ENCODE peak calls at places on chromosomes 5 and 9, in eight cellular contexts. O is stimulated activated CD4-positive, alpha-beta T cell treated with anti-CD3 and anti-CD28 coated beads, Interleukin-15, amount 100 ng/mL, for 24 hours; T is naive thymus-derived CD8-positive, alpha-beta T cell; X is stromal cell of bone marrow; V is germinal center; C is SW 1271; I is NCI-H1436; F is effector memory CD4-positive, alpha-beta T cell. U is an unnamed sample.

GRCh38 chr9:75814667-75815066 is 75.8 kb upstream of the PCSK5 start:
- DNase-seq in T (no peak), O (no peak), C (no peak), F (no peak), X (peak; percentile 21), I (no peak), V (no peak), U (no peak)

GRCh38 chr5:141223112-141223783 is at the start of gene PCDHB14:
- DNase-seq in T (no peak), C (peak; percentile 54), F (no peak), I (no peak), O (no peak), X (peak; percentile 17), V (no peak), U (no peak)

GRCh38 chr5:1759378-1759970 is 40.2 kb downstream of the MRPL36 start:
- DNase-seq in T (no peak), I (no peak), O (no peak), V (no peak), F (no peak), C (no peak), X (no peak), U (no peak)

GRCh38 chr9:4020038-4020746 is 279.7 kb downstream of the GLIS3 start:
- DNase-seq in I (no peak), C (no peak), X (no peak), O (no peak), F (no peak), V (no peak), T (no peak), U (no peak)

GRCh38 chr5:177554474-177555111 is at the start of gene FAM193B:
- DNase-seq in O (peak; percentile 98), I (peak; percentile 57), T (peak; percentile 93), X (peak; percentile 78), F (peak; percentile 91), V (peak; percentile 98), C (peak; percentile 91), U (peak; percentile 94)

GRCh38 chr9:85743290-85744128 is 1.8 kb upstream of the AGTPBP1 start:
- DNase-seq in T (no peak), F (no peak), C (no peak), O (no peak), I (no peak), V (no peak), X (peak; percentile 53), U (no peak)

GRCh38 chr5:23268136-23268535 is 239.3 kb upstream of the PRDM9 start:
- DNase-seq in I (no peak), T (no peak), O (no peak), V (no peak), C (no peak), F (no peak), X (no peak), U (no peak)

GRCh38 chr5:117131876-117132275 is 557.3 kb upstream of the SEMA6A start:
- DNase-seq in V (no peak), O (no peak), F (no peak), C (no peak), X (no peak), I (no peak), T (no peak), U (no peak)

GRCh38 chr5:170265527-170265926 is 32.0 kb downstream of the LCP2 start:
- DNase-seq in T (no peak), C (no peak), X (peak; percentile 45), I (no peak), V (no peak), F (no peak), O (no peak), U (no peak)

GRCh38 chr5:68433921-68434879 is 218.6 kb downstream of the PIK3R1 start:
- DNase-seq in C (peak; percentile 91), I (no peak), V (peak; percentile 81), X (peak; percentile 68), F (peak; percentile 92), O (peak; percentile 97), T (peak; percentile 71), U (peak; percentile 46)

GRCh38 chr5:75611324-75612210 is at the start of gene ANKDD1B:
- DNase-seq in V (peak; percentile 13), X (no peak), O (peak; percentile 11), T (no peak), F (no peak), I (no peak), C (no peak), U (no peak)

GRCh38 chr5:35115920-35116319 is 68.2 kb upstream of the AGXT2 start:
- DNase-seq in X (no peak), I (no peak), V (no peak), F (no peak), T (no peak), C (no peak), O (no peak), U (no peak)

GRCh38 chr9:104923289-104923688 is 4.7 kb downstream of the ABCA1 start:
- DNase-seq in T (no peak), V (no peak), O (no peak), X (no peak), F (no peak), I (no peak), C (no peak), U (no peak)

GRCh38 chr5:57032151-57032551 is 80.2 kb upstream of the MIER3 start:
- DNase-seq in O (no peak), I (no peak), V (no peak), T (no peak), X (no peak), F (no peak), C (no peak), U (no peak)

GRCh38 chr9:4137234-4137633 is 162.6 kb downstream of the GLIS3 start:
- DNase-seq in O (no peak), T (no peak), I (no peak), C (peak; percentile 76), F (no peak), X (peak; percentile 69), V (no peak), U (no peak)

GRCh38 chr5:144072518-144072927 is 97.9 kb downstream of the YIPF5 start:
- DNase-seq in T (no peak), V (no peak), X (peak; percentile 31), C (no peak), O (no peak), I (no peak), F (no peak), U (no peak)

GRCh38 chr9:105554042-105554441 is 3.9 kb upstream of the FKTN start:
- DNase-seq in V (no peak), X (no peak), I (no peak), F (no peak), T (no peak), O (no peak), C (no peak), U (no peak)

GRCh38 chr5:112933651-112934365 is 11.8 kb upstream of the REEP5 start:
- DNase-seq in C (no peak), T (no peak), F (no peak), I (no peak), V (no peak), X (peak; percentile 68), O (no peak), U (no peak)

GRCh38 chr9:85502815-85503643 is 238.7 kb downstream of the AGTPBP1 start:
- DNase-seq in T (no peak), I (no peak), O (no peak), V (no peak), X (no peak), F (no peak), C (no peak), U (no peak)

GRCh38 chr5:34923694-34924461 is 5.5 kb upstream of the DNAJC21 start:
- DNase-seq in F (no peak), T (no peak), V (no peak), C (peak; percentile 97), X (peak; percentile 74), O (peak; percentile 48), I (no peak), U (no peak)

GRCh38 chr9:99726758-99727157 is 94.9 kb upstream of the NR4A3 start:
- DNase-seq in F (no peak), V (no peak), I (no peak), X (no peak), C (no peak), T (no peak), O (no peak), U (no peak)

GRCh38 chr5:144566747-144567415 is 396.2 kb downstream of the KCTD16 start:
- DNase-seq in I (no peak), C (no peak), O (no peak), X (peak; percentile 15), F (no peak), T (no peak), V (no peak), U (no peak)

GRCh38 chr9:94639996-94640376 is 668 bp upstream of the FBP1 start:
- DNase-seq in F (no peak), X (no peak), T (no peak), V (no peak), C (no peak), O (no peak), I (no peak), U (no peak)

GRCh38 chr9:90287567-90288274 is 354.9 kb downstream of the DIRAS2 start:
- DNase-seq in V (no peak), O (peak; percentile 13), C (no peak), T (no peak), F (no peak), I (no peak), X (no peak), U (no peak)

GRCh38 chr9:6552738-6553121 is 92.8 kb downstream of the GLDC start:
- DNase-seq in T (no peak), F (no peak), I (no peak), C (no peak), X (no peak), O (no peak), V (no peak), U (no peak)

GRCh38 chr5:59586811-59587340 is 306.6 kb downstream of the PDE4D start:
- DNase-seq in F (no peak), I (no peak), X (no peak), V (no peak), C (no peak), O (no peak), T (no peak), U (no peak)

GRCh38 chr9:103649086-103649485 is 445.0 kb upstream of the SMC2 start:
- DNase-seq in I (no peak), V (no peak), O (no peak), C (no peak), X (no peak), F (no peak), T (no peak), U (no peak)

GRCh38 chr5:79846198-79846521 is 144.9 kb downstream of the MTX3 start:
- DNase-seq in I (no peak), O (no peak), F (no peak), C (no peak), X (no peak), V (no peak), T (no peak), U (no peak)

GRCh38 chr9:4600363-4600762 is 61.7 kb upstream of the PLPP6 start:
- DNase-seq in C (no peak), T (peak; percentile 54), V (no peak), X (no peak), I (no peak), F (no peak), O (no peak), U (peak; percentile 57)

GRCh38 chr9:4155224-4156026 is 144.4 kb downstream of the GLIS3 start:
- DNase-seq in O (no peak), F (no peak), T (no peak), X (no peak), I (no peak), C (no peak), V (no peak), U (no peak)

GRCh38 chr5:160047362-160047761 is 38.4 kb downstream of the TTC1 start:
- DNase-seq in O (no peak), V (no peak), X (no peak), T (no peak), I (no peak), F (no peak), C (no peak), U (no peak)

GRCh38 chr9:127053908-127054307 is 68.5 kb downstream of the ANGPTL2 start:
- DNase-seq in O (no peak), X (no peak), T (no peak), F (no peak), I (no peak), V (no peak), C (no peak), U (no peak)

GRCh38 chr5:52846443-52846842 is 58.7 kb downstream of the ITGA1 start:
- DNase-seq in V (no peak), I (no peak), F (no peak), C (no peak), X (no peak), O (no peak), T (no peak), U (no peak)

GRCh38 chr9:82543726-82544125 is 519.2 kb downstream of the RASEF start:
- DNase-seq in F (no peak), C (no peak), I (no peak), T (no peak), O (no peak), X (no peak), V (no peak), U (no peak)

U was measured in naive thymus-derived CD4-positive, alpha-beta T cell.